ENCODE peak calls at places on chromosomes 7 and 10, in seven cellular contexts. V is RWPE1, N is fibroblast of mammary gland, Q is AG04450, E is ovary, I is IMR-90, U is Calu3. Z is an unnamed sample.

GRCh38 chr10:21926949-21927348 is 76.6 kb downstream of the DNAJC1 start:
- DNase-seq in V (peak), N (peak), Q (peak), E (no peak), I (peak), U (peak), Z (peak)

GRCh38 chr7:74502216-74502891 is 48.6 kb downstream of the GTF2IRD1 start:
- DNase-seq in V (no peak), N (peak), Q (no peak), E (no peak), I (no peak), U (no peak), Z (peak)

GRCh38 chr7:55026086-55026790 is 7.4 kb downstream of the EGFR start:
- DNase-seq in V (no peak), N (peak), Q (no peak), E (no peak), I (no peak), U (no peak), Z (no peak)

GRCh38 chr7:74324499-74325229 is 35.5 kb downstream of the CLIP2 start:
- DNase-seq in V (no peak), N (no peak), Q (no peak), E (peak), I (no peak), U (no peak), Z (no peak)

GRCh38 chr10:52539463-52539862 is 225.4 kb downstream of the DKK1 start:
- DNase-seq in V (peak), N (peak), Q (no peak), E (no peak), I (peak), U (no peak), Z (peak)

GRCh38 chr10:29946953-29947700 is 112.3 kb downstream of the JCAD start:
- DNase-seq in V (peak), N (peak), Q (peak), E (no peak), I (peak), U (peak), Z (peak)

GRCh38 chr7:46160861-46161260 is 239.8 kb upstream of the IGFBP3 start:
- DNase-seq in V (peak), N (no peak), Q (no peak), E (no peak), I (no peak), U (no peak), Z (peak)

GRCh38 chr7:109842386-109842785 is 1248.5 kb upstream of the LRRN3 start:
- DNase-seq in V (no peak), N (no peak), Q (no peak), E (no peak), I (no peak), U (no peak), Z (no peak)

GRCh38 chr10:6384031-6384430 is 181.3 kb downstream of the PFKFB3 start:
- DNase-seq in V (no peak), N (no peak), Q (no peak), E (no peak), I (no peak), U (no peak), Z (no peak)

GRCh38 chr10:77960829-77961329 is 34.3 kb upstream of the DLG5 start:
- DNase-seq in V (no peak), N (no peak), Q (no peak), E (no peak), I (no peak), U (no peak), Z (no peak)

GRCh38 chr10:133326745-133327650 is 9.7 kb downstream of the CALY start:
- DNase-seq in V (no peak), N (peak), Q (no peak), E (no peak), I (peak), U (no peak), Z (no peak)

GRCh38 chr10:114987995-114988394 is 50.0 kb downstream of the TRUB1 start:
- DNase-seq in V (no peak), N (peak), Q (peak), E (no peak), I (peak), U (no peak), Z (no peak)

GRCh38 chr10:76329891-76330575 is 898.6 kb downstream of the LRMDA start:
- DNase-seq in V (peak), N (peak), Q (no peak), E (no peak), I (peak), U (no peak), Z (peak)

GRCh38 chr10:89494615-89495014 is 40.8 kb downstream of the SLC16A12 start:
- DNase-seq in V (no peak), N (no peak), Q (no peak), E (no peak), I (no peak), U (no peak), Z (no peak)

GRCh38 chr10:126569513-126570447 is 100.7 kb downstream of the C10orf90 start:
- DNase-seq in V (peak), N (peak), Q (peak), E (no peak), I (peak), U (no peak), Z (peak)

GRCh38 chr7:96093435-96093834 is 228.5 kb downstream of the SLC25A13 start:
- DNase-seq in V (peak), N (peak), Q (peak), E (no peak), I (peak), U (no peak), Z (peak)

GRCh38 chr7:19558527-19558926 is 150.3 kb downstream of the POLR1F start:
- DNase-seq in V (peak), N (peak), Q (no peak), E (no peak), I (peak), U (no peak), Z (no peak)

GRCh38 chr10:98920807-98921206 is 314.8 kb downstream of the HPSE2 start:
- DNase-seq in V (no peak), N (peak), Q (peak), E (no peak), I (peak), U (no peak), Z (no peak)

GRCh38 chr7:20172736-20173334 is 44.3 kb downstream of the MACC1 start:
- DNase-seq in V (peak), N (peak), Q (no peak), E (peak), I (peak), U (peak), Z (peak)

GRCh38 chr7:131011437-131011752 is 277.4 kb upstream of the KLF14 start:
- DNase-seq in V (no peak), N (no peak), Q (no peak), E (no peak), I (no peak), U (no peak), Z (no peak)

GRCh38 chr7:54299426-54299825 is 242.7 kb upstream of the VSTM2A start:
- DNase-seq in V (no peak), N (no peak), Q (no peak), E (no peak), I (no peak), U (no peak), Z (no peak)

GRCh38 chr10:6327906-6328707 is 125.4 kb downstream of the PFKFB3 start:
- DNase-seq in V (no peak), N (no peak), Q (no peak), E (no peak), I (no peak), U (no peak), Z (no peak)

GRCh38 chr10:131698986-131699385 is 201.8 kb upstream of the PPP2R2D start:
- DNase-seq in V (no peak), N (no peak), Q (no peak), E (no peak), I (no peak), U (no peak), Z (no peak)

GRCh38 chr7:74656421-74656910 is 1.1 kb upstream of the GTF2I start:
- DNase-seq in V (no peak), N (peak), Q (no peak), E (peak), I (no peak), U (peak), Z (no peak)

GRCh38 chr7:105032553-105033214 is 18.7 kb downstream of the KMT2E start:
- DNase-seq in V (no peak), N (no peak), Q (no peak), E (no peak), I (no peak), U (no peak), Z (no peak)

GRCh38 chr7:127832592-127832991 is 180.6 kb downstream of the SND1 start:
- DNase-seq in V (no peak), N (no peak), Q (no peak), E (no peak), I (no peak), U (no peak), Z (no peak)

GRCh38 chr7:52634996-52635395 is 400.4 kb upstream of the POM121L12 start:
- DNase-seq in V (no peak), N (no peak), Q (no peak), E (no peak), I (no peak), U (no peak), Z (peak)

GRCh38 chr10:19816420-19817250 is at the start of gene PLXDC2:
- DNase-seq in V (no peak), N (peak), Q (peak), E (no peak), I (peak), U (no peak), Z (peak)

GRCh38 chr7:137343483-137343841 is at the start of gene PTN:
- DNase-seq in V (peak), N (peak), Q (peak), E (peak), I (peak), U (peak), Z (peak)

GRCh38 chr10:4770766-4771553 is 55.0 kb upstream of the AKR1E2 start:
- DNase-seq in V (peak), N (peak), Q (peak), E (no peak), I (peak), U (no peak), Z (peak)
- TF ChIP-seq CTCF in V (peak), N (peak), Q (peak), E (no peak), I (peak), U (no peak), Z (peak)

DNA sequence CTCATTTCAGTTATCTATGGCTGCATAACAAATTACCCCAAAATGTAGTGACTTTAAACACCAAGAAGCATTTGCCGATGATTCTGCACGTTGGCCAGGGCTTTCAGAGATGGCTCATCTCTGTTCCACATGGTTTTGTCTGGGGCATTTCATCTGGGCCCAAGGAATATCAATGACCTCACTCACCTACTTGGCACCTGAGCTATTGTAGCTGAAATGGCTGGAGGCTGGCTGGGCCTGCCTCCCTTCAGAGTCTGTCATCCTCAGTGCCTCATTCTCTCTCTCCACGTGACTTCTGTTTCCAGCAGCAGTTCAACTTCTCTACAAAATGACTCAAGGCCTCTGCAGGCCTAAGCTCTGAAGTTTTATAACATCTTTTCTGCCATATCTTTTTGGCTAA is 119.4 kb upstream of the PRR15 start:
- DNase-seq in V (no peak), N (no peak), Q (no peak), E (no peak), I (no peak), U (no peak), Z (peak)
- TF ChIP-seq CTCF in V (no peak), N (no peak), Q (no peak), E (no peak), I (no peak), U (no peak), Z (no peak)

DNA sequence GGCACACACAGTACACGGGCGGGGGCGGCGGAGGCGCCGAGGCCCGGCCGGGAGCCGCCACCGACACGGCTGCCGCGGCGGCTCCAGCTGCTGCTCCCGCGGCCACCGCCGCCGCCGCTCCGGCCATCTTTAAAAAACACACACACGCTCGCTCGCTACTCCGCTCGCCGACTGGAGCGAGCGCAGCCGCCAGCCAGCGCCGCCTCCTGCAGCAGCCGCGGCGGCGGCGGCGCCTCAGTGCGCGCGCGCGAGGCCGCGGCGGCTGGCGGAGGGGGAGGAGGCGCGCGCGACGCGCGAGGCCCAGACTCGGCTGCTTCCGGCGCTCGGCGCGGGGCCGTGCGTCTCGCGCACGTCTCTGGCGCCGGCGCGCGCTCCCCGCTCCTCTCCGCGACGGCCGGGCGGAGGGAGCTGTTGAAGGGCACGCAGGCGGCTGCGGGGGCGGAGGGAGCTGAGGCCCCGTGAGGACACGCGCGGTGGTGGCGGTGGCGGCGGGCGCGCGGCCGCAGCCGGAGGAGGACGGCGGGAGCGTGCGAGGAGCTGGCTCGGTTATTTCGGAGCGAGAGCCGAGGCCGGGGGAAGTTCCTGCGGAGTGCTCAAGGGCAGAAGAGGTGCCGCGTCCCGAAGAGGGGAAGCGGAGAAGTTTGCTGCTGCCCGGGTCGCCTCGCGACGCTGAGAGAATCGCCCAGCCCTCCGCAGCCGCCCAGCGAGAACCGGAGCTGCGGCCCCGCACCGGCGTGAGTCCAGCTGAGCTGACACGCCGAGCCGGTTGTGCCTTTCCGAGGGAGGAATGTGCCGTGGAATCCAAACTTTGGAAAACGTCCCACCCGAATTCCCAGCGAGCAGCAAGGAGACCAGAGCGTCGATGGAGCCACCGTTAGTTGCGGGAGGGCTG is at the start of gene KDM7A:
- DNase-seq in V (peak), N (peak), Q (peak), E (peak), I (peak), U (peak), Z (peak)
- TF ChIP-seq CTCF in V (no peak), N (no peak), Q (no peak), E (no peak), I (no peak), U (no peak), Z (no peak)

GRCh38 chr7:11516328-11516727 is 315.7 kb downstream of the THSD7A start:
- DNase-seq in V (no peak), N (no peak), Q (no peak), E (no peak), I (no peak), U (no peak), Z (no peak)
- TF ChIP-seq CTCF in V (no peak), N (no peak), Q (no peak), E (no peak), I (no peak), U (no peak), Z (no peak)

GRCh38 chr10:69800665-69801064 is 1.0 kb upstream of the COL13A1 start:
- DNase-seq in V (no peak), N (no peak), Q (no peak), E (no peak), I (no peak), U (no peak), Z (no peak)

GRCh38 chr10:69802424-69803161 is 887 bp downstream of the COL13A1 start:
- DNase-seq in V (peak), N (peak), Q (no peak), E (no peak), I (peak), U (peak), Z (peak)

GRCh38 chr10:69800109-69800508 is 1.6 kb upstream of the COL13A1 start:
- DNase-seq in V (peak), N (peak), Q (peak), E (no peak), I (peak), U (peak), Z (peak)

GRCh38 chr10:69801094-69801433 is 642 bp upstream of the COL13A1 start:
- DNase-seq in V (peak), N (peak), Q (no peak), E (no peak), I (peak), U (peak), Z (peak)

GRCh38 chr10:69801434-69802315 is at the start of gene COL13A1:
- DNase-seq in V (peak), N (peak), Q (no peak), E (no peak), I (peak), U (peak), Z (peak)
- TF ChIP-seq CTCF in V (no peak), N (no peak), Q (no peak), E (no peak), I (no peak), U (no peak), Z (no peak)

DNA sequence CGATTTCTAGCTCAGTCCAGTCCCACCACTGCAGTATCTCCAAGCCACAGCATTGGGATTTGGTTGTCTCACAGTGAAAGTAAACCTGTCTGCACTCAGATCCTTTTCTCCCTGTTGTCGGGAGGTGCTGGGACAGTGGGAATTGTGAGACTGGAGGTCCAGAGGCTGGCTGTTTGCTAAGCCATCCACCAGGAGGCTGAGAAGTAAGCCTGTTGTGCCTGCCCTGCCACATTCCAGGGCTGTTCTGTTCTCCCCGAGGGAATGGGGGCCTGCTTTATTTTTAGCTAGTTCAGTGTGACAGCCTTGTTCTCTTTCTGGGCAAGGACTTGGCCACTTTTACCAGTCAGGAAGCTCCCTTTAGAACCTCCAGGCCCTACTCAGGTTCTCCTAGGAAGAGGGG is 54.9 kb downstream of the HK1 start:
- DNase-seq in V (peak), N (no peak), Q (no peak), E (no peak), I (no peak), U (peak), Z (peak)
- TF ChIP-seq CTCF in V (no peak), N (no peak), Q (peak), E (no peak), I (peak), U (peak), Z (peak)

GRCh38 chr10:71621263-71621751 is 98.3 kb downstream of the C10orf105 start:
- DNase-seq in V (no peak), N (peak), Q (no peak), E (peak), I (no peak), U (no peak), Z (no peak)

GRCh38 chr10:71622656-71623055 is 96.9 kb downstream of the C10orf105 start:
- DNase-seq in V (no peak), N (no peak), Q (no peak), E (peak), I (no peak), U (no peak), Z (no peak)

GRCh38 chr10:71621783-71622526 is 97.6 kb downstream of the C10orf105 start:
- DNase-seq in V (peak), N (peak), Q (no peak), E (peak), I (peak), U (peak), Z (peak)

GRCh38 chr10:71623986-71624291 is 95.6 kb downstream of the C10orf105 start:
- DNase-seq in V (no peak), N (no peak), Q (no peak), E (no peak), I (no peak), U (no peak), Z (no peak)

GRCh38 chr10:71623098-71623985 is 96.2 kb downstream of the C10orf105 start:
- DNase-seq in V (peak), N (peak), Q (no peak), E (no peak), I (peak), U (peak), Z (peak)
- TF ChIP-seq CTCF in V (no peak), N (peak), Q (peak), E (no peak), I (peak), U (peak), Z (no peak)

GRCh38 chr10:59713196-59713821 is 3.7 kb upstream of the SLC16A9 start:
- DNase-seq in V (no peak), N (no peak), Q (no peak), E (no peak), I (no peak), U (no peak), Z (no peak)

GRCh38 chr10:59706851-59707797 is 2.5 kb downstream of the SLC16A9 start:
- DNase-seq in V (no peak), N (no peak), Q (no peak), E (no peak), I (no peak), U (no peak), Z (no peak)

GRCh38 chr10:59711871-59712491 is 2.3 kb upstream of the SLC16A9 start:
- DNase-seq in V (no peak), N (no peak), Q (no peak), E (no peak), I (no peak), U (no peak), Z (no peak)

GRCh38 chr10:59708816-59709471 is 706 bp downstream of the SLC16A9 start:
- DNase-seq in V (peak), N (no peak), Q (no peak), E (peak), I (no peak), U (peak), Z (no peak)

DNA sequence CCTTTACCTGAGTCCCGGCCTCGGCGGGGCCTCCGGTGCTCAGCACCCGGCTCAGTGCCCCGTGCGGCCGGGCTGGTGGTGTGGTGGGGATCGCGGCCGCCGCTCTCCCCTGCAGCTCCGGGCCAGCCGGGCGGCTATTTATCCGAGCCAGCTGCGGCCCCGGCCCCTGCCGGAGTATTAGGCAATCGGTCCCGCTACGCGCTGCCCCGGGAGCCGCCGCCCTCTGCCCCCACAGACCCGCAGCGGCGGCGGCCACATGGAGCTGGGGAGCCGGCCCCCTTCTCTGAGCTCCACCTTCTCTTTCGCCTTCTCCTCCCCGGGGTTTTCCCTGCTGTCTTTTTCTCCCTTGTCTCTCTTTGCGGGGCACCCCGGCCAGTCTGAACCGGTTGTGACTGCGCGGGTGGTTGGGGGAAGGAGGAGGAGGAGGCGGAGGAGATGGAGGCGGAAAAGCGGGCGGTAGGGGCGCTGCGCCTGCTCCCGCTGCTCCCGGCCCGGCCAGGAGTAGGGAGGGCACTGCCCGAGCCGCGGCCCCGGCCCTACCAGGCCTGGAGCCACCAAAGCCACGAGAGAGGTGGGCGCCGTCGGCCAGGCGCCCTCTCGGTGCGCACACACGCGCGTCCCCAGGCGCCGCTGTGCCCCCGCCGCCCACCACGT is at the start of gene SLC16A9:
- DNase-seq in V (peak), N (peak), Q (no peak), E (peak), I (peak), U (peak), Z (peak)
- TF ChIP-seq CTCF in V (peak), N (peak), Q (peak), E (peak), I (peak), U (peak), Z (peak)

Z was measured in bronchial epithelial cell.